ENCODE peak calls at places on chromosomes 6 and 20, in five cellular contexts. N, I, P, E and M are unnamed samples.

GRCh38 chr6:161088676-161089328 is 97.2 kb downstream of the MAP3K4 start:
- DNase-seq in I (no peak), P (no peak), E (no peak), N (no peak), M (no peak)

GRCh38 chr6:143607959-143608358 is 69.8 kb upstream of the PHACTR2 start:
- DNase-seq in P (peak), E (no peak), N (no peak), I (no peak), M (no peak)

GRCh38 chr6:137799950-137800568 is 67.0 kb upstream of the TNFAIP3 start:
- DNase-seq in E (peak), P (peak), I (peak), N (peak), M (peak)

GRCh38 chr20:62157387-62158087 is 14.0 kb downstream of the SS18L1 start:
- DNase-seq in E (no peak), P (no peak), N (no peak), I (no peak), M (no peak)

GRCh38 chr6:15152720-15153119 is 93.1 kb upstream of the JARID2 start:
- DNase-seq in P (no peak), N (no peak), E (no peak), I (no peak), M (no peak)

GRCh38 chr6:156976144-156977088 is 199.2 kb downstream of the ARID1B start:
- DNase-seq in N (no peak), I (no peak), P (no peak), E (peak), M (no peak)

GRCh38 chr20:17762873-17763557 is 63.2 kb downstream of the BANF2 start:
- DNase-seq in N (no peak), I (no peak), E (no peak), P (peak), M (no peak)

GRCh38 chr6:126550323-126550722 is 210.4 kb downstream of the CENPW start:
- DNase-seq in I (no peak), N (no peak), E (no peak), P (no peak), M (no peak)

GRCh38 chr20:48550814-48551213 is 277.0 kb downstream of the PREX1 start:
- DNase-seq in P (no peak), I (no peak), N (no peak), E (no peak), M (no peak)

GRCh38 chr6:1164600-1164999 is 147.3 kb upstream of the FOXQ1 start:
- DNase-seq in I (no peak), P (peak), N (no peak), E (peak), M (no peak)

GRCh38 chr6:14616611-14617010 is 499.0 kb downstream of the CD83 start:
- DNase-seq in P (no peak), N (no peak), E (no peak), I (no peak), M (no peak)

GRCh38 chr6:30719356-30719755 is 796 bp upstream of the TUBB start:
- DNase-seq in P (no peak), E (no peak), I (no peak), N (no peak), M (no peak)